ENCODE peak calls at places on chromosomes 6 and 20, in eight cellular contexts. One of them, this sample, is unnamed.

GRCh38 chr6:145820000-145820399 is 5.4 kb upstream of the FBXO30 start:
- DNase-seq in heart left ventricle: no peak
- DNase-seq in WTC11: no peak
- DNase-seq in Panc1: no peak
- DNase-seq in H9: no peak
- DNase-seq in CD8-positive, alpha-beta T cell: no peak
- DNase-seq in nephron progenitor cell: no peak
- DNase-seq in cardiac fibroblast: no peak
- DNase-seq in this sample: no peak

GRCh38 chr6:3742426-3743344 is 8.8 kb downstream of the PXDC1 start:
- DNase-seq in heart left ventricle: peak
- DNase-seq in WTC11: peak
- DNase-seq in Panc1: no peak
- DNase-seq in H9: peak
- DNase-seq in CD8-positive, alpha-beta T cell: peak
- DNase-seq in nephron progenitor cell: peak
- DNase-seq in cardiac fibroblast: peak
- DNase-seq in this sample: peak

GRCh38 chr6:149900620-149901443 is 2.9 kb upstream of the RAET1E start:
- DNase-seq in heart left ventricle: no peak
- DNase-seq in WTC11: no peak
- DNase-seq in Panc1: no peak
- DNase-seq in H9: no peak
- DNase-seq in CD8-positive, alpha-beta T cell: no peak
- DNase-seq in nephron progenitor cell: no peak
- DNase-seq in cardiac fibroblast: no peak
- DNase-seq in this sample: peak

GRCh38 chr6:90859612-90860011 is 272.7 kb upstream of the MAP3K7 start:
- DNase-seq in heart left ventricle: no peak
- DNase-seq in WTC11: peak
- DNase-seq in Panc1: no peak
- DNase-seq in H9: no peak
- DNase-seq in CD8-positive, alpha-beta T cell: no peak
- DNase-seq in nephron progenitor cell: no peak
- DNase-seq in cardiac fibroblast: no peak
- DNase-seq in this sample: peak

GRCh38 chr6:44682987-44683779 is 295.7 kb downstream of the CDC5L start:
- DNase-seq in heart left ventricle: no peak
- DNase-seq in WTC11: no peak
- DNase-seq in Panc1: no peak
- DNase-seq in H9: no peak
- DNase-seq in CD8-positive, alpha-beta T cell: no peak
- DNase-seq in nephron progenitor cell: no peak
- DNase-seq in cardiac fibroblast: no peak
- DNase-seq in this sample: no peak

GRCh38 chr6:136921521-136921935 is 573 bp upstream of the SLC35D3 start:
- DNase-seq in heart left ventricle: no peak
- DNase-seq in WTC11: peak
- DNase-seq in Panc1: no peak
- DNase-seq in H9: peak
- DNase-seq in CD8-positive, alpha-beta T cell: no peak
- DNase-seq in nephron progenitor cell: peak
- DNase-seq in cardiac fibroblast: no peak
- DNase-seq in this sample: no peak

GRCh38 chr20:63176448-63177133 is 39.3 kb downstream of the YTHDF1 start:
- DNase-seq in heart left ventricle: no peak
- DNase-seq in WTC11: peak
- DNase-seq in Panc1: no peak
- DNase-seq in H9: peak
- DNase-seq in CD8-positive, alpha-beta T cell: no peak
- DNase-seq in nephron progenitor cell: peak
- DNase-seq in cardiac fibroblast: no peak
- DNase-seq in this sample: no peak

GRCh38 chr6:16157909-16158308 is 29.0 kb downstream of the MYLIP start:
- DNase-seq in heart left ventricle: no peak
- DNase-seq in WTC11: no peak
- DNase-seq in Panc1: no peak
- DNase-seq in H9: no peak
- DNase-seq in CD8-positive, alpha-beta T cell: no peak
- DNase-seq in nephron progenitor cell: no peak
- DNase-seq in cardiac fibroblast: no peak
- DNase-seq in this sample: no peak

GRCh38 chr20:61535536-61535935 is 283.5 kb downstream of the CDH4 start:
- DNase-seq in heart left ventricle: no peak
- DNase-seq in WTC11: no peak
- DNase-seq in Panc1: no peak
- DNase-seq in H9: no peak
- DNase-seq in CD8-positive, alpha-beta T cell: no peak
- DNase-seq in nephron progenitor cell: no peak
- DNase-seq in cardiac fibroblast: no peak
- DNase-seq in this sample: no peak

GRCh38 chr6:39426057-39426592 is 103.6 kb upstream of the KCNK16 start:
- DNase-seq in heart left ventricle: no peak
- DNase-seq in WTC11: no peak
- DNase-seq in Panc1: no peak
- DNase-seq in H9: no peak
- DNase-seq in CD8-positive, alpha-beta T cell: no peak
- DNase-seq in nephron progenitor cell: no peak
- DNase-seq in cardiac fibroblast: peak
- DNase-seq in this sample: peak

GRCh38 chr20:32168184-32168910 is 39.2 kb downstream of the PLAGL2 start:
- DNase-seq in heart left ventricle: no peak
- DNase-seq in WTC11: peak
- DNase-seq in Panc1: no peak
- DNase-seq in H9: peak
- DNase-seq in CD8-positive, alpha-beta T cell: no peak
- DNase-seq in nephron progenitor cell: peak
- DNase-seq in cardiac fibroblast: peak
- DNase-seq in this sample: peak

GRCh38 chr6:136751478-136751956 is 40.8 kb downstream of the MAP3K5 start:
- DNase-seq in heart left ventricle: no peak
- DNase-seq in WTC11: no peak
- DNase-seq in Panc1: no peak
- DNase-seq in H9: no peak
- DNase-seq in CD8-positive, alpha-beta T cell: no peak
- DNase-seq in nephron progenitor cell: no peak
- DNase-seq in cardiac fibroblast: no peak
- DNase-seq in this sample: no peak

GRCh38 chr6:158284340-158285210 is 27.7 kb upstream of the TULP4 start:
- DNase-seq in heart left ventricle: no peak
- DNase-seq in WTC11: no peak
- DNase-seq in Panc1: no peak
- DNase-seq in H9: peak
- DNase-seq in CD8-positive, alpha-beta T cell: no peak
- DNase-seq in nephron progenitor cell: no peak
- DNase-seq in cardiac fibroblast: peak
- DNase-seq in this sample: no peak

GRCh38 chr6:28395918-28396317 is 3.6 kb downstream of the ZSCAN12 start:
- DNase-seq in heart left ventricle: no peak
- DNase-seq in WTC11: no peak
- DNase-seq in Panc1: no peak
- DNase-seq in H9: no peak
- DNase-seq in CD8-positive, alpha-beta T cell: no peak
- DNase-seq in nephron progenitor cell: no peak
- DNase-seq in cardiac fibroblast: no peak
- DNase-seq in this sample: no peak

GRCh38 chr6:157744202-157744601 is 78.8 kb upstream of the SNX9 start:
- DNase-seq in heart left ventricle: no peak
- DNase-seq in WTC11: no peak
- DNase-seq in Panc1: no peak
- DNase-seq in H9: no peak
- DNase-seq in CD8-positive, alpha-beta T cell: no peak
- DNase-seq in nephron progenitor cell: no peak
- DNase-seq in cardiac fibroblast: no peak
- DNase-seq in this sample: no peak

GRCh38 chr6:33758807-33759206 is 12.1 kb upstream of the IP6K3 start:
- DNase-seq in heart left ventricle: no peak
- DNase-seq in WTC11: no peak
- DNase-seq in Panc1: no peak
- DNase-seq in H9: no peak
- DNase-seq in CD8-positive, alpha-beta T cell: no peak
- DNase-seq in nephron progenitor cell: no peak
- DNase-seq in cardiac fibroblast: no peak
- DNase-seq in this sample: peak

GRCh38 chr6:69835414-69836179 is 30.8 kb upstream of the COL19A1 start:
- DNase-seq in heart left ventricle: no peak
- DNase-seq in WTC11: no peak
- DNase-seq in Panc1: peak
- DNase-seq in H9: no peak
- DNase-seq in CD8-positive, alpha-beta T cell: no peak
- DNase-seq in nephron progenitor cell: peak
- DNase-seq in cardiac fibroblast: peak
- DNase-seq in this sample: peak

GRCh38 chr6:137341721-137342195 is 122.6 kb upstream of the IFNGR1 start:
- DNase-seq in heart left ventricle: peak
- DNase-seq in WTC11: peak
- DNase-seq in Panc1: no peak
- DNase-seq in H9: peak
- DNase-seq in CD8-positive, alpha-beta T cell: peak
- DNase-seq in nephron progenitor cell: no peak
- DNase-seq in cardiac fibroblast: peak
- DNase-seq in this sample: peak

GRCh38 chr20:5864873-5865582 is 85.3 kb downstream of the TRMT6 start:
- DNase-seq in heart left ventricle: no peak
- DNase-seq in WTC11: no peak
- DNase-seq in Panc1: no peak
- DNase-seq in H9: no peak
- DNase-seq in CD8-positive, alpha-beta T cell: no peak
- DNase-seq in nephron progenitor cell: no peak
- DNase-seq in cardiac fibroblast: peak
- DNase-seq in this sample: peak

DNA sequence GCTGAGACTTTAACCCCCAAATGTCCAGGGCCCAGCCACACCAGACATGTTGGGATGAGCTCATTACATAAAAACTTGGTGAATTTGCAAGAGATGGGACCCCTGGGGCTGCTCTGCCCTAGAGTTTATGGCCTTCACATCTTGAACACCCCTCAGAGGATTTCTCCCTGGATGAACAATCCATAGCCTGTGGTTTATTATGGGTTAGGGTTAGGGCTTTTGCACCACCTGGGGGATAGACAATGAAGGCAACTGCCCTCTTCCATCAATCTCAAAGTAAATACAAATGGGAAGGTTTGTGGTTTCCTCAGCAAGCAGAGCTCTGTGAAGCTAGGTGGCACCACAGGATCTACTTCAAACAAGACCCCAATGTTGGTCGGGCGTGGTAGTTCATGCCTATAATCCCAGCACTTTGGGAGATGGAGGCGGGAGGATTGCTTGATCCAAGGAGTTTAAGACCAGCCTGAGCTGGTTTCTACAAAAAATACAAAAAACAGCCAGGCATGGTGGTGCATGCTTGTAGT is 17.4 kb downstream of the SPINT3 start:
- DNase-seq in heart left ventricle: no peak
- DNase-seq in WTC11: no peak
- DNase-seq in Panc1: no peak
- DNase-seq in H9: no peak
- DNase-seq in CD8-positive, alpha-beta T cell: no peak
- DNase-seq in nephron progenitor cell: no peak
- DNase-seq in cardiac fibroblast: no peak
- DNase-seq in this sample: no peak
- TF ChIP-seq CTCF in heart left ventricle: no peak
- TF ChIP-seq CTCF in WTC11: no peak
- TF ChIP-seq CTCF in Panc1: no peak
- TF ChIP-seq CTCF in H9: peak
- TF ChIP-seq CTCF in CD8-positive, alpha-beta T cell: no peak
- TF ChIP-seq CTCF in nephron progenitor cell: no peak
- TF ChIP-seq CTCF in cardiac fibroblast: no peak
- TF ChIP-seq CTCF in this sample: no peak

GRCh38 chr6:152981989-152982767 is 663 bp downstream of the FBXO5 start:
- DNase-seq in heart left ventricle: peak
- DNase-seq in WTC11: no peak
- DNase-seq in Panc1: no peak
- DNase-seq in H9: peak
- DNase-seq in CD8-positive, alpha-beta T cell: no peak
- DNase-seq in nephron progenitor cell: peak
- DNase-seq in cardiac fibroblast: no peak
- DNase-seq in this sample: no peak

GRCh38 chr6:152983637-152984386 is 971 bp upstream of the FBXO5 start:
- DNase-seq in heart left ventricle: peak
- DNase-seq in WTC11: no peak
- DNase-seq in Panc1: peak
- DNase-seq in H9: peak
- DNase-seq in CD8-positive, alpha-beta T cell: peak
- DNase-seq in nephron progenitor cell: peak
- DNase-seq in cardiac fibroblast: peak
- DNase-seq in this sample: peak

GRCh38 chr6:152984387-152984872 is 1.6 kb upstream of the FBXO5 start:
- DNase-seq in heart left ventricle: no peak
- DNase-seq in WTC11: no peak
- DNase-seq in Panc1: no peak
- DNase-seq in H9: no peak
- DNase-seq in CD8-positive, alpha-beta T cell: no peak
- DNase-seq in nephron progenitor cell: no peak
- DNase-seq in cardiac fibroblast: no peak
- DNase-seq in this sample: no peak

GRCh38 chr6:152982768-152983636 is at the start of gene FBXO5:
- DNase-seq in heart left ventricle: peak
- DNase-seq in WTC11: peak
- DNase-seq in Panc1: peak
- DNase-seq in H9: peak
- DNase-seq in CD8-positive, alpha-beta T cell: peak
- DNase-seq in nephron progenitor cell: peak
- DNase-seq in cardiac fibroblast: peak
- DNase-seq in this sample: peak

DNA sequence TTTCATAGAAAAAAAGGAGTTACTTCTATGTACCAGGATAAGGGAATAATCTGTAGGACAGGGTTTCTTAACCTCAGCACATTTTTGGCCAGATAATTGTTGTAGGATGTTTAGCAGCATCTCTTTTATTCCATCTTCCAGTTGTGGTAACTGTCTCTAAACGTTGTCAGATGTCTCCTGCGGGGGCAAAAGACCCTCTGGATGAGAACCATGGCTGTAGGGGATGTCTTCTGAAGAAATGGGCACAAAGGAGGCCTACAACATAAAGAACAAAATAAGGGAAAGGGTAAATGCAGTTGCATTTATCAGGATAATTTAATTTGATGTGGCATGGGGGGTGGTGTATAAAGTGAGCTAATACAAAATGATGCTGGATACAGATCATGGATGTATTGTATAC is 4.1 kb upstream of the FBXO5 start:
- DNase-seq in heart left ventricle: no peak
- DNase-seq in WTC11: no peak
- DNase-seq in Panc1: no peak
- DNase-seq in H9: no peak
- DNase-seq in CD8-positive, alpha-beta T cell: no peak
- DNase-seq in nephron progenitor cell: no peak
- DNase-seq in cardiac fibroblast: no peak
- DNase-seq in this sample: no peak
- TF ChIP-seq CTCF in heart left ventricle: no peak
- TF ChIP-seq CTCF in WTC11: no peak
- TF ChIP-seq CTCF in Panc1: no peak
- TF ChIP-seq CTCF in H9: no peak
- TF ChIP-seq CTCF in CD8-positive, alpha-beta T cell: no peak
- TF ChIP-seq CTCF in nephron progenitor cell: no peak
- TF ChIP-seq CTCF in cardiac fibroblast: no peak
- TF ChIP-seq CTCF in this sample: no peak

GRCh38 chr6:52754443-52754842 is 8.8 kb downstream of the GSTA2 start:
- DNase-seq in heart left ventricle: no peak
- DNase-seq in WTC11: no peak
- DNase-seq in Panc1: no peak
- DNase-seq in H9: no peak
- DNase-seq in CD8-positive, alpha-beta T cell: no peak
- DNase-seq in nephron progenitor cell: no peak
- DNase-seq in cardiac fibroblast: no peak
- DNase-seq in this sample: no peak
- TF ChIP-seq CTCF in heart left ventricle: no peak
- TF ChIP-seq CTCF in WTC11: no peak
- TF ChIP-seq CTCF in Panc1: no peak
- TF ChIP-seq CTCF in H9: no peak
- TF ChIP-seq CTCF in CD8-positive, alpha-beta T cell: no peak
- TF ChIP-seq CTCF in nephron progenitor cell: no peak
- TF ChIP-seq CTCF in cardiac fibroblast: no peak
- TF ChIP-seq CTCF in this sample: no peak

GRCh38 chr20:19802492-19803158 is 44.6 kb downstream of the RIN2 start:
- DNase-seq in heart left ventricle: no peak
- DNase-seq in WTC11: peak
- DNase-seq in Panc1: no peak
- DNase-seq in H9: peak
- DNase-seq in CD8-positive, alpha-beta T cell: no peak
- DNase-seq in nephron progenitor cell: no peak
- DNase-seq in cardiac fibroblast: no peak
- DNase-seq in this sample: peak
- TF ChIP-seq CTCF in heart left ventricle: peak
- TF ChIP-seq CTCF in WTC11: no peak
- TF ChIP-seq CTCF in Panc1: peak
- TF ChIP-seq CTCF in H9: peak
- TF ChIP-seq CTCF in CD8-positive, alpha-beta T cell: no peak
- TF ChIP-seq CTCF in nephron progenitor cell: no peak
- TF ChIP-seq CTCF in cardiac fibroblast: no peak
- TF ChIP-seq CTCF in this sample: peak

This sample was measured in MCF 10A.